ENCODE peak calls at places on chromosomes 4 and X, in ten cellular contexts. W is MM.1S, N is cardiac muscle cell, J is fibroblast of lung, R is heart left ventricle, G is mesendoderm, V is right cardiac atrium, H is spleen, S is ascending aorta, I is psoas muscle. O is an unnamed sample.
A peak's percentile ranks its signal among the peaks of the same experiment; 100 is the strongest.

GRCh38 chr4:177391953-177392352 is 50.3 kb downstream of the AGA start:
- DNase-seq in H (no peak), W (no peak), G (no peak), V (no peak), I (no peak), J (no peak), N (no peak), S (no peak), R (no peak), O (no peak)

GRCh38 chr4:21447320-21448055 is 501.1 kb downstream of the KCNIP4 start:
- DNase-seq in I (no peak), S (no peak), J (no peak), R (no peak), V (no peak), H (no peak), W (no peak), N (no peak), G (peak; percentile 55), O (no peak)

GRCh38 chr4:37799941-37800554 is 26.4 kb upstream of the PGM2 start:
- DNase-seq in I (no peak), G (no peak), V (no peak), N (no peak), S (no peak), H (no peak), W (no peak), J (no peak), R (no peak), O (no peak)

GRCh38 chr4:145320269-145320668 is 139.9 kb upstream of the OTUD4 start:
- DNase-seq in N (no peak), J (no peak), V (no peak), H (no peak), G (no peak), S (no peak), R (no peak), I (no peak), W (no peak), O (no peak)

GRCh38 chr4:177001271-177002175 is 208.8 kb upstream of the VEGFC start:
- DNase-seq in H (no peak), I (no peak), S (no peak), J (peak; percentile 22), V (no peak), W (no peak), N (peak; percentile 15), R (no peak), G (no peak), O (no peak)

GRCh38 chr4:56049428-56050212 is 100.9 kb downstream of the CEP135 start:
- DNase-seq in N (peak; percentile 55), S (no peak), R (peak; percentile 9), H (peak; percentile 78), W (peak; percentile 36), I (no peak), J (peak; percentile 27), G (peak; percentile 86), V (peak; percentile 63), O (peak; percentile 47)

GRCh38 chr4:67332627-67333026 is 212.7 kb downstream of the CENPC start:
- DNase-seq in R (no peak), J (no peak), W (peak; percentile 10), V (no peak), G (peak; percentile 50), I (no peak), N (no peak), S (no peak), H (no peak), O (peak; percentile 7)

GRCh38 chrX:103773445-103773844 is 3.2 kb upstream of the PLP1 start:
- DNase-seq in V (no peak), R (no peak), S (no peak), W (no peak), H (no peak), G (no peak), I (no peak), J (no peak), N (no peak), O (no peak)

GRCh38 chr4:38152721-38153412 is 192.7 kb downstream of the PTTG2 start:
- DNase-seq in V (no peak), J (no peak), R (no peak), H (no peak), S (no peak), N (no peak), W (no peak), G (no peak), I (no peak), O (no peak)

GRCh38 chrX:1451676-1452496 is 823 bp downstream of the ASMTL start:
- DNase-seq in I (no peak), S (no peak), V (peak; percentile 74), J (no peak), G (no peak), W (no peak), H (peak; percentile 87), N (no peak), R (no peak), O (no peak)

GRCh38 chrX:152817082-152817744 is 13.3 kb downstream of the CETN2 start:
- DNase-seq in I (no peak), W (no peak), J (peak; percentile 50), R (no peak), N (peak; percentile 36), S (no peak), G (peak; percentile 24), H (no peak), V (no peak), O (peak; percentile 85)

GRCh38 chr4:71559957-71560541 is 221.2 kb downstream of the SLC4A4 start:
- DNase-seq in N (no peak), V (no peak), G (no peak), R (no peak), I (no peak), S (no peak), J (peak; percentile 33), W (no peak), H (no peak), O (no peak)

GRCh38 chr4:69147334-69147733 is 51.1 kb downstream of the UGT2B7 start:
- DNase-seq in H (no peak), V (no peak), S (no peak), W (no peak), R (no peak), N (no peak), G (no peak), I (no peak), J (no peak), O (no peak)

DNA sequence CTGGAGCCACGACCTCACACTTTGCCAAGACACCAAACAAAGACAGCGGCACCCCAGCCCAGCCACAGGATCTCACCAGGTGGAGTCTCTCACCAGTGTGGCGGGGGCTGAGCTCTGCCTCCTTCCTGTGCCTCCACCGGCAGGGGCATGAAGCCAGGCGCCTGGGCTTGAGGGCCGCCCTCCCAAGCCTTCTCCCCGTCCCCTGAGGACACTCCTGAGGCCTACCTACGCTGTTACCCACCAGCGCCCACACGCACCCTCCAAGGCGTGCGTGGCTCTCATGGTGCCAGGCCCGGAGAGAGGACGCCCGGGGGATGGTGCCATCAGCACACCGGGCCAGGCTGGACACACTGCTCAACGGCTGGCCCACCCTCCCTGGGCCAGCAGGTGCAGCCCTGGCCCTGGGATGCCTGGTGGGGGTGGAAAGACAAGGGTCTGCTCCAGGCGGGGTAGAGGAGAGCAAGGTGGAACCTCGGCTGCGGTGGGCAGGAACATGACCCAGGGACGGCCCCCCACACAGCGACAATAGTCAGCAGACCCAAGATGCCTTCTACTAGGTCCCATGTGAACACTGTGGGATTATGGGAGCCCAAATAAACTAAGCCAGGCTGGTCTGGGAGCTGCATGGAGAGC is 22.1 kb downstream of the NELFA start:
- DNase-seq in W (peak; percentile 3), H (peak; percentile 71), V (peak; percentile 61), J (no peak), G (no peak), R (no peak), S (no peak), I (no peak), N (no peak), O (no peak)
- H3K4me1 ChIP-seq in W (no peaks in the 10 kb centered on the region), H (no peaks in the 10 kb centered on the region), V (no peaks in the 10 kb centered on the region), J (no peaks in the 10 kb centered on the region), G (no peaks in the 10 kb centered on the region), R (no peaks in the 10 kb centered on the region), S (no peaks in the 10 kb centered on the region), I (no peaks in the 10 kb centered on the region), N (no peaks in the 10 kb centered on the region), O (no peaks in the 10 kb centered on the region)

DNA sequence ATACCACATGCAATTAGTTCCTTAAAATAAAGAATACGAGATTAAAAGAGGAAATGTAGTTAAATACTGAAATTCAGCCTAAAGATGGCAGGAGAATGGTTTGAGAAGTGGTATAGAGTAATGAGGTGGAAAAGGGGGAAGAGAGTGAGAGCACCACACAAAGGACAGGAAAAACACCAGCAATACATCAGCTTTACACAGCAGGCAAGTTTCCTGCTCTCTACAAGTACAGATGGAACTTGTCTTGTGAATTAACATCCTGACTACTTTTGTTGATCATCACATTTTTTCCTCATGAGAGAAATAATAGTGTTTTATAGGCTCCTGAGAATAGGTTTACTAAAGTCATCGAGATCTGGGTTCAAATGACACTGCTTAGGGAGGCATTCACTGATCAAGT is 2.9 kb upstream of the UNC5C start:
- DNase-seq in S (no peak), R (no peak), W (no peak), V (no peak), I (no peak), J (no peak), G (no peak), H (no peak), N (no peak), O (no peak)
- H3K4me3 ChIP-seq in S (no peak overlapping the region), R (no peak overlapping the region), W (no peak overlapping the region), V (no peak overlapping the region), I (no peak overlapping the region), J (no peak overlapping the region), G (no peak overlapping the region), H (no peak overlapping the region), N (no peak overlapping the region), O (no peak overlapping the region)

DNA sequence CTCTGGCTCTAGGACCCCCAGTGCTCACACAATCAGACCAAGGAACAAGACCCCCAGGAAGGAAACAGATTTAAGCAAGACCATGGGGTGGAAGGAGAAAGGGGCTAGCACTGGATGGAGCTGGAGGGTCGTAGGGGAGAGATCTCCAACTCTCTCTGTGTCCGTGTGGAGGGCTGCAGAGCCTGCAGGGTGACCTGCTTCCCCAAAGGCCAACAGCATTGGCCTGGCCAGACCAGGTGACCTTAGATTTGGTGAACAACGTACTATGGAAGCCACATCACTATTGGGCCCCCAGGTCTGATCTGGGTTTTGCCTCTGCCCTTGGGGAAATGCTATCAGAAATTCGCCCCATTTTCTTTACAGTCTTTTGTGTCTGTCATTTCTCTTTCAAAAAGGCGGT is 26.0 kb downstream of the NLGN3 start:
- DNase-seq in W (no peak), G (no peak), I (no peak), V (no peak), H (peak; percentile 62), R (no peak), N (no peak), S (no peak), J (no peak), O (no peak)
- H3K27ac ChIP-seq in W (no peak overlapping the region), G (no peak overlapping the region), I (no peak overlapping the region), V (no peak overlapping the region), H (no peak overlapping the region), R (no peak overlapping the region), N (peak overlapping the region; percentile 97), S (no peak overlapping the region), J (no peak overlapping the region), O (no peak overlapping the region)

GRCh38 chr4:6988016-6988715 is 55.0 kb upstream of the TADA2B start:
- DNase-seq in J (no peak), S (no peak), R (no peak), H (no peak), N (no peak), I (no peak), G (no peak), V (peak; percentile 44), W (peak; percentile 69), O (peak; percentile 45)
- H3K4me1 ChIP-seq in J (peaks cover 8% of the 10 kb centered on the region), S (peaks cover 9% of the 10 kb centered on the region), R (peaks cover 17% of the 10 kb centered on the region), H (peaks cover 66% of the 10 kb centered on the region), N (peaks cover 24% of the 10 kb centered on the region), I (peaks cover 77% of the 10 kb centered on the region), G (peaks cover 4% of the 10 kb centered on the region), V (peaks cover 11% of the 10 kb centered on the region), W (peaks cover 54% of the 10 kb centered on the region), O (no peaks in the 10 kb centered on the region)